ENCODE peak calls at places on chromosomes 6 and 20, in nine cellular contexts. I is HFFc6; Y is activated CD8-positive, alpha-beta memory T cell treated with anti-CD3 and anti-CD28 coated beads for 48 hours; E is mucosa of descending colon; N is NCI-H774; R is fibroblast of mammary gland; T is brain microvascular endothelial cell; M is stomach; W is upper lobe of left lung. U is an unnamed sample.

GRCh38 chr6:16239090-16239797 is 857 bp downstream of the GMPR start:
- DNase-seq in N (no peak), Y (no peak), M (peak; percentile 80), E (peak; percentile 68), I (no peak), R (no peak), T (peak; percentile 35), W (peak; percentile 81), U (peak; percentile 69)

GRCh38 chr20:9741996-9742395 is 96.9 kb downstream of the PAK5 start:
- DNase-seq in E (no peak), Y (no peak), M (no peak), I (no peak), W (no peak), N (no peak), T (no peak), R (no peak), U (no peak)

GRCh38 chr6:140174509-140174908 is 800.1 kb upstream of the CITED2 start:
- DNase-seq in T (peak; percentile 83), R (peak; percentile 99), I (peak; percentile 98), W (no peak), N (no peak), Y (no peak), M (no peak), E (no peak), U (no peak)

GRCh38 chr6:140275725-140276124 is 901.3 kb upstream of the CITED2 start:
- DNase-seq in E (no peak), I (no peak), T (no peak), M (no peak), R (no peak), N (no peak), W (no peak), Y (no peak), U (no peak)

GRCh38 chr6:35093118-35093445 is 48.1 kb downstream of the TCP11 start:
- DNase-seq in M (no peak), T (no peak), I (peak; percentile 15), W (no peak), N (no peak), E (no peak), R (peak; percentile 18), Y (no peak), U (no peak)

GRCh38 chr20:1183153-1183552 is 1.6 kb downstream of the TMEM74B start:
- DNase-seq in N (no peak), W (no peak), Y (no peak), T (no peak), E (no peak), I (no peak), M (no peak), R (no peak), U (no peak)

GRCh38 chr6:24274441-24275083 is 83.3 kb downstream of the DCDC2 start:
- DNase-seq in I (peak; percentile 1), E (peak; percentile 7), N (no peak), R (peak; percentile 40), M (no peak), Y (no peak), T (peak; percentile 7), W (no peak), U (no peak)

GRCh38 chr6:121652726-121653623 is 217.5 kb downstream of the GJA1 start:
- DNase-seq in I (peak; percentile 71), W (no peak), M (no peak), E (peak; percentile 27), R (peak; percentile 95), N (no peak), T (peak; percentile 81), Y (no peak), U (no peak)

GRCh38 chr6:45880139-45880538 is 135.5 kb downstream of the CLIC5 start:
- DNase-seq in T (no peak), I (peak; percentile 3), R (peak; percentile 8), M (no peak), N (no peak), W (no peak), Y (no peak), E (no peak), U (no peak)

GRCh38 chr20:3632311-3633004 is 30.7 kb downstream of the GFRA4 start:
- DNase-seq in W (no peak), R (no peak), I (no peak), Y (no peak), T (no peak), N (no peak), M (no peak), E (no peak), U (no peak)

GRCh38 chr20:63106765-63107448 is 100.1 kb upstream of the BHLHE23 start:
- DNase-seq in Y (no peak), T (no peak), M (no peak), W (peak; percentile 33), R (no peak), I (no peak), N (no peak), E (no peak), U (no peak)

GRCh38 chr20:17840423-17840822 is 128.2 kb downstream of the SNX5 start:
- DNase-seq in I (no peak), W (no peak), E (no peak), T (no peak), N (no peak), R (no peak), M (no peak), Y (no peak), U (no peak)

GRCh38 chr6:19382676-19383075 is 454.5 kb upstream of the ID4 start:
- DNase-seq in R (no peak), M (no peak), N (no peak), E (no peak), T (no peak), Y (no peak), W (no peak), I (no peak), U (peak; percentile 60)

GRCh38 chr6:105324386-105325000 is 78.4 kb downstream of the PREP start:
- DNase-seq in I (no peak), T (no peak), W (no peak), E (no peak), Y (no peak), M (no peak), N (peak; percentile 64), R (peak; percentile 41), U (no peak)

GRCh38 chr20:438581-439469 is 23.5 kb downstream of the TBC1D20 start:
- DNase-seq in I (no peak), W (no peak), R (no peak), Y (no peak), E (peak; percentile 40), M (peak; percentile 47), T (no peak), N (no peak), U (no peak)

GRCh38 chr6:89843070-89843469 is 13.4 kb downstream of the CASP8AP2 start:
- DNase-seq in I (peak; percentile 16), T (no peak), N (no peak), E (no peak), M (no peak), R (peak; percentile 55), W (no peak), Y (no peak), U (no peak)

GRCh38 chr6:111631930-111632460 is 26.3 kb upstream of the TRAF3IP2 start:
- DNase-seq in E (peak; percentile 77), M (no peak), T (no peak), Y (no peak), R (no peak), N (no peak), I (no peak), W (no peak), U (no peak)

GRCh38 chr6:89853068-89853467 is 23.4 kb downstream of the CASP8AP2 start:
- DNase-seq in M (no peak), N (no peak), T (peak; percentile 7), E (no peak), W (no peak), R (no peak), Y (no peak), I (peak; percentile 57), U (no peak)

GRCh38 chr20:21102691-21103311 is 3.4 kb downstream of the LINC00237 start:
- DNase-seq in N (no peak), M (peak; percentile 49), E (peak; percentile 54), Y (no peak), W (peak; percentile 87), R (no peak), T (no peak), I (no peak), U (peak; percentile 61)